ENCODE peak calls at places on chromosomes 16 and 17, in five cellular contexts. One of them, this sample, is unnamed.
A peak's percentile ranks its signal among the peaks of the same experiment; 100 is the strongest.

GRCh38 chr16:65125871-65126270 is 4.0 kb upstream of the CDH11 start:
- DNase-seq in fibroblast of lung: peak; percentile 41
- DNase-seq in upper lobe of right lung: no peak
- DNase-seq in cardiac muscle cell: no peak
- DNase-seq in psoas muscle: no peak
- DNase-seq in this sample: no peak

GRCh38 chr17:16906670-16907069 is 65.2 kb downstream of the TNFRSF13B start:
- DNase-seq in fibroblast of lung: peak; percentile 93
- DNase-seq in upper lobe of right lung: no peak
- DNase-seq in psoas muscle: no peak
- DNase-seq in cardiac muscle cell: no peak
- DNase-seq in this sample: no peak

GRCh38 chr16:24041834-24042631 is 206.2 kb downstream of the PRKCB start:
- DNase-seq in psoas muscle: peak; percentile 31
- DNase-seq in cardiac muscle cell: peak; percentile 78
- DNase-seq in upper lobe of right lung: peak; percentile 67
- DNase-seq in fibroblast of lung: peak; percentile 23
- DNase-seq in this sample: no peak

GRCh38 chr16:63720848-63721247 is 1401.0 kb downstream of the CDH11 start:
- DNase-seq in psoas muscle: no peak
- DNase-seq in fibroblast of lung: no peak
- DNase-seq in upper lobe of right lung: no peak
- DNase-seq in cardiac muscle cell: peak; percentile 5
- DNase-seq in this sample: no peak

GRCh38 chr17:63649813-63650212 is 27.6 kb downstream of the MAP3K3 start:
- DNase-seq in upper lobe of right lung: no peak
- DNase-seq in psoas muscle: no peak
- DNase-seq in fibroblast of lung: no peak
- DNase-seq in cardiac muscle cell: no peak
- DNase-seq in this sample: no peak

GRCh38 chr16:57473906-57474305 is 11.4 kb downstream of the POLR2C start:
- DNase-seq in psoas muscle: no peak
- DNase-seq in fibroblast of lung: no peak
- DNase-seq in upper lobe of right lung: no peak
- DNase-seq in cardiac muscle cell: no peak
- DNase-seq in this sample: no peak

GRCh38 chr17:78113804-78114785 is 14.5 kb downstream of the TMC6 start:
- DNase-seq in psoas muscle: no peak
- DNase-seq in fibroblast of lung: no peak
- DNase-seq in cardiac muscle cell: no peak
- DNase-seq in upper lobe of right lung: no peak
- DNase-seq in this sample: peak; percentile 60

GRCh38 chr17:39676198-39676819 is 8.1 kb downstream of the PNMT start:
- DNase-seq in psoas muscle: no peak
- DNase-seq in fibroblast of lung: no peak
- DNase-seq in cardiac muscle cell: peak; percentile 88
- DNase-seq in upper lobe of right lung: peak; percentile 91
- DNase-seq in this sample: peak; percentile 44

GRCh38 chr16:35102780-35103403 is 1643.5 kb downstream of the TP53TG3F start:
- DNase-seq in fibroblast of lung: no peak
- DNase-seq in upper lobe of right lung: no peak
- DNase-seq in cardiac muscle cell: no peak
- DNase-seq in psoas muscle: no peak
- DNase-seq in this sample: no peak

GRCh38 chr17:41787021-41787418 is 509 bp upstream of the JUP start:
- DNase-seq in psoas muscle: no peak
- DNase-seq in upper lobe of right lung: no peak
- DNase-seq in fibroblast of lung: no peak
- DNase-seq in cardiac muscle cell: no peak
- DNase-seq in this sample: no peak

GRCh38 chr16:73095885-73096341 is 48.0 kb upstream of the ZFHX3 start:
- DNase-seq in cardiac muscle cell: peak; percentile 60
- DNase-seq in fibroblast of lung: no peak
- DNase-seq in psoas muscle: no peak
- DNase-seq in upper lobe of right lung: no peak
- DNase-seq in this sample: no peak

GRCh38 chr17:36889955-36890354 is 47.3 kb upstream of the LHX1 start:
- DNase-seq in psoas muscle: no peak
- DNase-seq in fibroblast of lung: no peak
- DNase-seq in cardiac muscle cell: no peak
- DNase-seq in upper lobe of right lung: no peak
- DNase-seq in this sample: no peak

GRCh38 chr16:75576384-75576811 is 10.2 kb downstream of the GABARAPL2 start:
- DNase-seq in fibroblast of lung: no peak
- DNase-seq in upper lobe of right lung: no peak
- DNase-seq in cardiac muscle cell: no peak
- DNase-seq in psoas muscle: no peak
- DNase-seq in this sample: no peak

GRCh38 chr17:38572665-38573365 is 32.9 kb downstream of the SRCIN1 start:
- DNase-seq in upper lobe of right lung: no peak
- DNase-seq in psoas muscle: no peak
- DNase-seq in cardiac muscle cell: peak; percentile 83
- DNase-seq in fibroblast of lung: no peak
- DNase-seq in this sample: no peak

DNA sequence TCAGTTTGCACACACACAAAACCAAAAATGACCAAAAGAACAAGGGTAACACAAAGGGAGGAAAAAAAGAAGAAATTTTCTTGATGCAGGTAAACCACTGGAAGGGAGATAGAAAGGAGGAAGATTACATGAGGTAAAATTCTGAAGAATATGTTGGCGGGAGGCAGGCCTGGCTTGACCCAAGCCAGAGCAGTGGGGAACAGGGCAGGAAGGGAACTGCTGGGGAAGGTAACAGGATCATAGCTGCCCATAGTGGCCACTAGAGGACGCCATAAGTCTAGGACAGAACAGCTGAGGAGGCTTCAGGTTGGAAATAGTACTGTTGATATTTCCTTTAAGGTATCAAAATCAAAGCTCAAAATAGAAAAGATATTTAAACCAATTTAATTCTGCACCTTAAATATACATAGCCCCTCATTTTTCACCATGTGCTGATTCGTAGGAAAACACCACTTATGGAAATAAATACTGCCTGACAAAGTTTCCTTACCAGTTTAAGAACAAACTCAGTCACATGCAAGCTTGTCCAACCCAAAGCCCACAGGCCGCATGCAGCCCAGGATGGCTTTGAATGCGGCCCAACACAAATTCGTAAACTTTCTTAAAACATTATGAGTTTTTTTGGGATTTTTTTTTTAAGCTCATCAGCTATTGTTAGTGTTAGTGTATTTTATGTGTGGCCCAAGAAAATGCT is 15.5 kb downstream of the VPS35 start:
- DNase-seq in fibroblast of lung: peak; percentile 50
- DNase-seq in upper lobe of right lung: no peak
- DNase-seq in psoas muscle: peak; percentile 25
- DNase-seq in cardiac muscle cell: peak; percentile 83
- DNase-seq in this sample: no peak
- TF ChIP-seq CTCF in fibroblast of lung: peak; percentile 98
- TF ChIP-seq CTCF in upper lobe of right lung: peak; percentile 83
- TF ChIP-seq CTCF in psoas muscle: peak; percentile 92
- TF ChIP-seq CTCF in cardiac muscle cell: peak; percentile 98
- TF ChIP-seq CTCF in this sample: peak; percentile 98

GRCh38 chr17:6496636-6497441 is 52.6 kb downstream of the PIMREG start:
- DNase-seq in psoas muscle: no peak
- DNase-seq in fibroblast of lung: no peak
- DNase-seq in upper lobe of right lung: peak; percentile 36
- DNase-seq in cardiac muscle cell: peak; percentile 48
- DNase-seq in this sample: no peak
- H3K4me3 ChIP-seq in psoas muscle: no peak overlapping the region
- H3K4me3 ChIP-seq in fibroblast of lung: no peak overlapping the region
- H3K4me3 ChIP-seq in upper lobe of right lung: no peak overlapping the region
- H3K4me3 ChIP-seq in cardiac muscle cell: no peak overlapping the region
- H3K4me3 ChIP-seq in this sample: no peak overlapping the region

GRCh38 chr16:180101-180920 is at the start of gene HBQ1:
- DNase-seq in cardiac muscle cell: peak; percentile 82
- DNase-seq in upper lobe of right lung: no peak
- DNase-seq in psoas muscle: peak; percentile 17
- DNase-seq in fibroblast of lung: peak; percentile 24
- DNase-seq in this sample: peak; percentile 37

GRCh38 chr16:180921-181667 is 835 bp downstream of the HBQ1 start:
- DNase-seq in psoas muscle: peak; percentile 70
- DNase-seq in fibroblast of lung: peak; percentile 52
- DNase-seq in upper lobe of right lung: peak; percentile 89
- DNase-seq in cardiac muscle cell: peak; percentile 86
- DNase-seq in this sample: peak; percentile 85

GRCh38 chr16:177394-177822 is 928 bp downstream of the HBA1 start:
- DNase-seq in upper lobe of right lung: no peak
- DNase-seq in cardiac muscle cell: no peak
- DNase-seq in fibroblast of lung: peak; percentile 18
- DNase-seq in psoas muscle: no peak
- DNase-seq in this sample: no peak

GRCh38 chr16:177981-178676 is 1.6 kb downstream of the HBA1 start:
- DNase-seq in psoas muscle: no peak
- DNase-seq in cardiac muscle cell: no peak
- DNase-seq in fibroblast of lung: no peak
- DNase-seq in upper lobe of right lung: no peak
- DNase-seq in this sample: no peak

DNA sequence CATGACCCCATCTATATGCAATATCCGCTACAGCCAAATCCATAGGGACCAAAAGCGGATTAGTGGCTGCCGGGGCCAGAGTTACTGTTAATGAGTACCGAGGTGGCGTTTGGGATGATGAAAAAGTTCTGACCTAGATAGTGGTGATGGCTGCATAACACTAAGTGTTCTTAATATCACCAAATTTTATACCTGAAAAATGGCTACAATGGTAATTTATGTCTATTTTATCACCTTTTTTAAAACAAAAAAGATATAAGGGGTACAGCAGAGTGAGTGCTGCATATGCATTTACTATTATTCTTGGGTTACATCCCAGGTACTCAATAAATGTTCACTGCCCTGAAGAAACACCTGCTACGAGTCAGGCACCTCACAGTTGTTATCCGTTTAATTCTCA is 828 bp upstream of the HBQ1 start:
- DNase-seq in cardiac muscle cell: no peak
- DNase-seq in fibroblast of lung: no peak
- DNase-seq in upper lobe of right lung: no peak
- DNase-seq in psoas muscle: no peak
- DNase-seq in this sample: no peak
- H3K27me3 ChIP-seq in cardiac muscle cell: peaks cover 53% of the 10 kb centered on the region
- H3K27me3 ChIP-seq in fibroblast of lung: peaks cover 32% of the 10 kb centered on the region
- H3K27me3 ChIP-seq in upper lobe of right lung: peaks cover 56% of the 10 kb centered on the region
- H3K27me3 ChIP-seq in psoas muscle: peaks cover 60% of the 10 kb centered on the region
- H3K27me3 ChIP-seq in this sample: peaks cover 2% of the 10 kb centered on the region

GRCh38 chr16:2513405-2514332 is at the start of gene ATP6V0C:
- DNase-seq in upper lobe of right lung: peak; percentile 97
- DNase-seq in fibroblast of lung: peak; percentile 76
- DNase-seq in cardiac muscle cell: peak; percentile 96
- DNase-seq in psoas muscle: peak; percentile 93
- DNase-seq in this sample: peak; percentile 97

GRCh38 chr16:2511128-2511785 is 2.5 kb upstream of the ATP6V0C start:
- DNase-seq in psoas muscle: peak; percentile 70
- DNase-seq in fibroblast of lung: peak; percentile 61
- DNase-seq in cardiac muscle cell: no peak
- DNase-seq in upper lobe of right lung: peak; percentile 87
- DNase-seq in this sample: no peak

GRCh38 chr16:2511996-2512919 is 1.5 kb upstream of the ATP6V0C start:
- DNase-seq in fibroblast of lung: no peak
- DNase-seq in upper lobe of right lung: no peak
- DNase-seq in cardiac muscle cell: no peak
- DNase-seq in psoas muscle: no peak
- DNase-seq in this sample: no peak

GRCh38 chr16:2514333-2515179 is 804 bp downstream of the ATP6V0C start:
- DNase-seq in cardiac muscle cell: no peak
- DNase-seq in psoas muscle: no peak
- DNase-seq in upper lobe of right lung: peak; percentile 85
- DNase-seq in fibroblast of lung: no peak
- DNase-seq in this sample: no peak

GRCh38 chr16:2512920-2513404 is 790 bp upstream of the ATP6V0C start:
- DNase-seq in upper lobe of right lung: peak; percentile 69
- DNase-seq in cardiac muscle cell: no peak
- DNase-seq in psoas muscle: peak; percentile 37
- DNase-seq in fibroblast of lung: no peak
- DNase-seq in this sample: peak; percentile 59
- TF ChIP-seq CTCF in upper lobe of right lung: no peak
- TF ChIP-seq CTCF in cardiac muscle cell: no peak
- TF ChIP-seq CTCF in psoas muscle: no peak
- TF ChIP-seq CTCF in fibroblast of lung: no peak
- TF ChIP-seq CTCF in this sample: peak; percentile 11

DNA sequence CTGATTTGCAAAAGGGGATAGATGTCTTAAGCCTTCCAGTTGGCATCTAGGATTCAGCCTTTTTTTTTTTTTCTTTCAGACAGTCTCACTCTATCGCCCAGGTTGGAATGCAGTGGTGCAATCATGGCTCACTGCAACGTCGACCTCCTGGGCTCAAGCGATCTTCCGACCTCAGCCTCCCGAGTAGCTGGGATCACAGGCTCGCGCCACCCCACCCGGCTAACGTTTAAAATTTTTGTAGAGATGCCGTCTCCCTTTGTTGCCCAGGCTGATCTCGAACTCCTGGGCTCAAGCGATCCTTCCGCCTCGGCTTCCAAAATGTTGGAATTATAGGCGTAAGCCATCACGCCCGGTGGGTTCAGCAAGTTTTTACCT is 571 bp upstream of the CCP110 start:
- DNase-seq in psoas muscle: no peak
- DNase-seq in cardiac muscle cell: no peak
- DNase-seq in fibroblast of lung: no peak
- DNase-seq in upper lobe of right lung: no peak
- DNase-seq in this sample: no peak
- H3K4me3 ChIP-seq in psoas muscle: peak overlapping the region; percentile 90
- H3K4me3 ChIP-seq in cardiac muscle cell: no peak overlapping the region
- H3K4me3 ChIP-seq in fibroblast of lung: no peak overlapping the region
- H3K4me3 ChIP-seq in upper lobe of right lung: peak overlapping the region; percentile 88
- H3K4me3 ChIP-seq in this sample: no peak overlapping the region

GRCh38 chr16:85833540-85833914 is 34.0 kb downstream of the COX4I1 start:
- DNase-seq in psoas muscle: no peak
- DNase-seq in upper lobe of right lung: no peak
- DNase-seq in fibroblast of lung: no peak
- DNase-seq in cardiac muscle cell: no peak
- DNase-seq in this sample: no peak
- H3K27me3 ChIP-seq in psoas muscle: peaks cover 59% of the 10 kb centered on the region
- H3K27me3 ChIP-seq in upper lobe of right lung: peaks cover 12% of the 10 kb centered on the region
- H3K27me3 ChIP-seq in fibroblast of lung: no peaks in the 10 kb centered on the region
- H3K27me3 ChIP-seq in cardiac muscle cell: no peaks in the 10 kb centered on the region
- H3K27me3 ChIP-seq in this sample: no peaks in the 10 kb centered on the region